ENCODE peak calls at places on chromosomes 4 and X, in nine cellular contexts. L, Y, R, G, C, P, X, Q and O are unnamed samples.

GRCh38 chrX:119512145-119512800 is 44.0 kb downstream of the SLC25A5 start:
- DNase-seq in L (peak; percentile 3), Y (peak; percentile 60), R (peak; percentile 60), G (peak; percentile 70), C (peak; percentile 72), P (no peak), X (peak; percentile 70), Q (peak; percentile 81), O (peak; percentile 74)

GRCh38 chrX:12210196-12210815 is 72.0 kb downstream of the FRMPD4 start:
- DNase-seq in L (no peak), Y (peak; percentile 83), R (no peak), G (no peak), C (no peak), P (no peak), X (peak; percentile 17), Q (peak; percentile 70), O (peak; percentile 48)

GRCh38 chrX:134236690-134237362 is at the start of gene CCDC160:
- DNase-seq in L (no peak), Y (no peak), R (peak; percentile 18), G (no peak), C (peak; percentile 49), P (no peak), X (peak; percentile 68), Q (peak; percentile 23), O (peak; percentile 13)

GRCh38 chrX:133215747-133216146 is 2.4 kb downstream of the TFDP3 start:
- DNase-seq in L (no peak), Y (peak; percentile 19), R (no peak), G (peak; percentile 11), C (no peak), P (no peak), X (peak; percentile 30), Q (no peak), O (peak; percentile 43)

GRCh38 chrX:71212536-71212935 is 10.5 kb upstream of the GJB1 start:
- DNase-seq in L (no peak), Y (no peak), R (no peak), G (no peak), C (no peak), P (no peak), X (no peak), Q (no peak), O (peak; percentile 11)

GRCh38 chrX:35890699-35891098 is 28.8 kb upstream of the CFAP47 start:
- DNase-seq in L (no peak), Y (peak; percentile 35), R (peak; percentile 21), G (peak; percentile 64), C (peak; percentile 57), P (no peak), X (peak; percentile 61), Q (peak; percentile 25), O (peak; percentile 56)

GRCh38 chr4:125522992-125523391 is 208.2 kb downstream of the FAT4 start:
- DNase-seq in L (no peak), Y (no peak), R (no peak), G (no peak), C (no peak), P (no peak), X (no peak), Q (no peak), O (no peak)

GRCh38 chrX:54413753-54414152 is 26.5 kb upstream of the TSR2 start:
- DNase-seq in L (no peak), Y (no peak), R (no peak), G (peak; percentile 87), C (no peak), P (no peak), X (no peak), Q (peak; percentile 33), O (no peak)

GRCh38 chr4:3440979-3441500 is 728 bp upstream of the HGFAC start:
- DNase-seq in L (no peak), Y (peak; percentile 17), R (no peak), G (peak; percentile 59), C (no peak), P (no peak), X (no peak), Q (no peak), O (peak; percentile 66)

GRCh38 chrX:151796576-151796975 is 62.0 kb downstream of the CNGA2 start:
- DNase-seq in L (no peak), Y (peak; percentile 74), R (no peak), G (no peak), C (no peak), P (no peak), X (no peak), Q (no peak), O (peak; percentile 21)

GRCh38 chrX:101407748-101408529 is at the start of the genes GLA and HNRNPH2:
- DNase-seq in L (peak; percentile 79), Y (peak; percentile 97), R (peak; percentile 97), G (peak; percentile 97), C (peak; percentile 91), P (peak; percentile 92), X (peak; percentile 96), Q (peak; percentile 99), O (peak; percentile 96)
- TF ChIP-seq CTCF in L (no peak), Y (no peak), R (peak; percentile 9), G (no peak), C (no peak), P (no peak), X (no peak), Q (no peak), O (no peak)

GRCh38 chrX:131704136-131704695 is 160.3 kb downstream of the OR13H1 start:
- DNase-seq in L (no peak), Y (peak; percentile 69), R (peak; percentile 34), G (no peak), C (peak; percentile 92), P (no peak), X (peak; percentile 19), Q (no peak), O (no peak)
- H3K4me3 ChIP-seq in L (no peak overlapping the region), Y (peak overlapping the region; percentile 55), R (no peak overlapping the region), G (no peak overlapping the region), C (peak overlapping the region; percentile 50), P (no peak overlapping the region), X (no peak overlapping the region), Q (no peak overlapping the region), O (no peak overlapping the region)

DNA sequence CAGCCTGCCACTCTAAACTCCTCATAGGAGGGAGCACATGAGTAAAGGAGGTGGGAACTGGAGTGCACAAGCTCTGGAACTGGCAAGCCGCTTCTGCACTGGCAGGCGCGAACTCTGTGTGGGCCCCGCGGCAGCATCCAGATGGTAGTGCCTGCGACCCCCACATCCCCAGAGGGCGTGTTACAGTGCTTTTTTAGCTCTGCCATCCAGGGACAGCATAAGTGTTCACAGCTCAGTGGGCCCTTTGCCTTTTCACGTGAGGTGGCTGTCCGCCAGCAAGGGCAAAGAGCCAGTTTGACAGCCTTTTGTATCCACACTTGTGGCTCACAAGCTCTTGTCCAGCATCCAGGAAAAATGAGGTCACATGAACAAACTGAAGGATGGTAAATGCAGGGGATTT is 581.6 kb upstream of the DIAPH2 start:
- DNase-seq in L (no peak), Y (no peak), R (no peak), G (no peak), C (no peak), P (no peak), X (no peak), Q (no peak), O (no peak)
- TF ChIP-seq CTCF in L (no peak), Y (no peak), R (no peak), G (no peak), C (no peak), P (no peak), X (no peak), Q (no peak), O (no peak)

GRCh38 chrX:4656419-4656818 is 943.0 kb upstream of the PRKX start:
- DNase-seq in L (no peak), Y (peak; percentile 48), R (no peak), G (no peak), C (peak; percentile 38), P (no peak), X (no peak), Q (no peak), O (no peak)

DNA sequence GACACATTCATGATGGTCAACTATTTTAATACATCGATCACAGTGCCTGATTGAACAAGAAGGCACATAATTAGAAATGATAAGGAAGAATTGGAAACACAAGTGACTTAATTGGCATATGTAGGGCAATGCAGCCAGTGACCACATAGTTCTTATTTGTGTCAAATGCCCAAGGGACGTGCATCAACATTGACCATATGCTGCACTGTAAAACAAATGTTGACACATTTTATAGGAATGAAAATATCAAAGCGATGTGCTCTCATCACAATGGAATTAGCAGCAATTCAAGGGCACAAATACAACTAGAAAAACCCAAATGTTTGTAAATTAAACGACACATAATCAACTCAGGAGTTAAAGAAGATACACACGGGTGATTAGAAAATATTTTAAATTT is 948.3 kb upstream of the PRKX start:
- DNase-seq in L (no peak), Y (no peak), R (no peak), G (no peak), C (no peak), P (no peak), X (no peak), Q (no peak), O (no peak)
- H3K4me3 ChIP-seq in L (no peak overlapping the region), Y (no peak overlapping the region), R (no peak overlapping the region), G (no peak overlapping the region), C (no peak overlapping the region), P (no peak overlapping the region), X (no peak overlapping the region), Q (no peak overlapping the region), O (no peak overlapping the region)

GRCh38 chrX:136607236-136607635 is 40.7 kb upstream of the CD40LG start:
- DNase-seq in L (no peak), Y (no peak), R (no peak), G (no peak), C (no peak), P (no peak), X (no peak), Q (no peak), O (no peak)

DNA sequence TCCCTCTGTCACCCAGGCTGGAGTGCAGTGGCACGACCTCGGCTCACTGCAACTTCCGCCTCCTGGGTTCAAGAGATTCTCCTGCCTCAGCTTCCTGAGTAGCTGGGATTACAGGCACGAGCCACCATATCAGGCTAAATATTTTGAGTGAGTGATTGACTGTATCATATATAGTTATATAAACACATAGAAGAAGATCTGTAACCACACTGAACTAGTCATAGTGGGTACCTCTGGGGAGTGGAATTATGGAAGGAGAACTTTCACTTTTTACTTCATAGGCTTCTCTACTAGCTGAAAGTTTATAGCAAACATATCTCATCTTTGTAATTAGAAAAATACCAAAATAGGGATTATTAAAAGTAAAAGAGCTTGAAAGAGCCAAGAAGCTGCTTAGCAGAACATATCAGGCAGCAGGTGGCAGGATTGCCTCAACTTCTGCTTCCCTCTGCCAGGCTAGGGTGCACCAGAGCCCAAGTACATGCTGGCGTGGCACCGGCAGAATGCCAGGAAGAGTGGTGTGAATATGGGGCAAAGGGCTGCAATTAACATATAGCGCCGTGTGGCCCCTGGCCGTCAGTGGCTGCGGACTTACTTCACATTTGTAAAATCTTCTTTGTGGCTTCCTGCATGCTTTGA is 39.5 kb upstream of the CD40LG start:
- DNase-seq in L (no peak), Y (peak; percentile 20), R (peak; percentile 71), G (peak; percentile 57), C (peak; percentile 15), P (peak; percentile 59), X (peak; percentile 13), Q (peak; percentile 34), O (peak; percentile 40)
- TF ChIP-seq CTCF in L (no peak), Y (peak; percentile 41), R (peak; percentile 30), G (peak; percentile 13), C (no peak), P (peak; percentile 44), X (no peak), Q (peak; percentile 4), O (peak; percentile 33)

GRCh38 chr4:6471303-6472007 is 959 bp downstream of the PPP2R2C start:
- DNase-seq in L (no peak), Y (no peak), R (no peak), G (no peak), C (no peak), P (no peak), X (peak; percentile 13), Q (no peak), O (no peak)
- H3K4me3 ChIP-seq in L (peak overlapping the region; percentile 73), Y (peak overlapping the region; percentile 35), R (no peak overlapping the region), G (no peak overlapping the region), C (peak overlapping the region; percentile 41), P (no peak overlapping the region), X (peak overlapping the region; percentile 40), Q (no peak overlapping the region), O (no peak overlapping the region)

GRCh38 chr4:185744127-185744865 is 67.7 kb downstream of the SORBS2 start:
- DNase-seq in L (no peak), Y (no peak), R (no peak), G (no peak), C (no peak), P (no peak), X (no peak), Q (no peak), O (no peak)
- TF ChIP-seq CTCF in L (no peak), Y (no peak), R (no peak), G (no peak), C (no peak), P (no peak), X (no peak), Q (no peak), O (no peak)